ENCODE peak calls at places on chromosomes 11 and 22, in seven cellular contexts. J is upper lobe of right lung; X is GM23338; U is bronchial epithelial cell; C is endothelial cell of umbilical vein; Z is naive thymus-derived CD4-positive, alpha-beta T cell; D is fibroblast of lung. W is an unnamed sample. For H3K36me3, the result is how much of the 10 kb centered on the place peaks cover.

GRCh38 chr11:79050784-79051183 is 390.0 kb downstream of the TENM4 start:
- DNase-seq in J (no peak), X (no peak), U (no peak), C (no peak), Z (no peak), D (no peak), W (no peak)

GRCh38 chr22:46770726-46771125 is 8.3 kb downstream of the TBC1D22A start:
- DNase-seq in J (no peak), X (no peak), U (no peak), C (peak), Z (no peak), D (no peak), W (no peak)

GRCh38 chr11:130465259-130465658 is 16.8 kb downstream of the ADAMTS15 start:
- DNase-seq in J (no peak), X (no peak), U (no peak), C (no peak), Z (no peak), D (no peak), W (no peak)

GRCh38 chr11:78094250-78094649 is 14.6 kb upstream of the NDUFC2 start:
- DNase-seq in J (no peak), X (no peak), U (no peak), C (no peak), Z (no peak), D (no peak), W (no peak)

GRCh38 chr22:39593931-39594285 is 23.4 kb downstream of the CACNA1I start:
- DNase-seq in J (no peak), X (no peak), U (no peak), C (no peak), Z (no peak), D (no peak), W (no peak)

GRCh38 chr22:35330258-35330861 is 30.7 kb downstream of the TOM1 start:
- DNase-seq in J (peak), X (no peak), U (peak), C (peak), Z (peak), D (peak), W (peak)

GRCh38 chr22:19285831-19286230 is 5.7 kb downstream of the CLTCL1 start:
- DNase-seq in J (no peak), X (no peak), U (no peak), C (no peak), Z (no peak), D (no peak), W (no peak)

GRCh38 chr11:6812391-6813005 is 13.0 kb upstream of the OR6A2 start:
- DNase-seq in J (no peak), X (peak), U (peak), C (peak), Z (peak), D (peak), W (no peak)

GRCh38 chr11:12725863-12726666 is 51.8 kb downstream of the TEAD1 start:
- DNase-seq in J (no peak), X (no peak), U (peak), C (peak), Z (no peak), D (peak), W (no peak)

GRCh38 chr11:64745523-64746328 is 1.8 kb upstream of the RASGRP2 start:
- DNase-seq in J (peak), X (peak), U (no peak), C (peak), Z (peak), D (peak), W (peak)

GRCh38 chr11:26522912-26523610 is 49.0 kb downstream of the MUC15 start:
- DNase-seq in J (no peak), X (peak), U (peak), C (no peak), Z (no peak), D (peak), W (no peak)

GRCh38 chr11:45666648-45667642 is 1.5 kb upstream of the CHST1 start:
- DNase-seq in J (no peak), X (no peak), U (no peak), C (no peak), Z (no peak), D (no peak), W (no peak)

GRCh38 chr11:70462818-70463477 is 64.6 kb downstream of the CTTN start:
- DNase-seq in J (no peak), X (no peak), U (no peak), C (no peak), Z (no peak), D (no peak), W (no peak)

GRCh38 chr11:17014774-17015638 is 792 bp upstream of the PLEKHA7 start:
- DNase-seq in J (no peak), X (peak), U (peak), C (peak), Z (peak), D (peak), W (no peak)

GRCh38 chr11:72013765-72014711 is 15.3 kb downstream of the IL18BP start:
- DNase-seq in J (peak), X (no peak), U (no peak), C (no peak), Z (no peak), D (peak), W (no peak)

GRCh38 chr11:72014761-72015320 is 16.1 kb downstream of the IL18BP start:
- DNase-seq in J (peak), X (no peak), U (no peak), C (no peak), Z (no peak), D (no peak), W (no peak)

GRCh38 chr11:72010529-72011233 is 12.0 kb downstream of the IL18BP start:
- DNase-seq in J (no peak), X (no peak), U (no peak), C (no peak), Z (no peak), D (no peak), W (no peak)

GRCh38 chr11:72012897-72013721 is 14.4 kb downstream of the IL18BP start:
- DNase-seq in J (peak), X (no peak), U (peak), C (no peak), Z (no peak), D (peak), W (peak)

DNA sequence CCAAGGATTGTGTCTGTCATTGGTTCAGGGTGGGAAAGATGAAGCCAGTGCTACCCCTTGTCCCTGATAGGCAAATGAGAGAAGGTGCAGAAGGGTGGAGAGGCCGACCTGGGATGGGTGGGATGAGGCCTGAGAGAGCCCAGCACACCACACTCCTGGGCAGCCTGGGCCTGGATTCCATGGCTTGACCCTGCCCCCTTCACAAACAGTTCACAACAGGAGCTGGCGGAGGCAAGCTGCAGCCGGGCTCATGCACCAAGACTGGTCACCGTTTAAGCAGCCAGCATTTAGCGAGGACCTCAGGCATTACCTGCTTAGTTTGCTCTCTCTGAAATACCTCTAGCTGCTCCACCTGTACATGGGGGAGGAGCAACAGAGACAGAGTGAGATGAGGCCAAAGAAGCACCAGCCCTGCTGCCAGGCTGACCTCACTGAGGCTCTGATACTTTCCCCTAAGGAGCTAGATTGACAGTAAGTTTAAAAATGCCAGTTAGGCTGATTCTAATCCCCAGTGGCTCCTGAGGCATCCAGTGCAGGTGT is 13.5 kb downstream of the IL18BP start:
- DNase-seq in J (no peak), X (no peak), U (no peak), C (no peak), Z (no peak), D (no peak), W (no peak)
- H3K36me3 ChIP-seq in J (half or more), X (under half), U (half or more), C (half or more), Z (half or more), D (half or more), W (under half)

GRCh38 chr22:31821572-31821971 is 67.8 kb downstream of the DEPDC5 start:
- DNase-seq in J (no peak), X (no peak), U (no peak), C (no peak), Z (no peak), D (no peak), W (no peak)
- H3K36me3 ChIP-seq in J (half or more), X (under half), U (under half), C (under half), Z (half or more), D (under half), W (under half)

DNA sequence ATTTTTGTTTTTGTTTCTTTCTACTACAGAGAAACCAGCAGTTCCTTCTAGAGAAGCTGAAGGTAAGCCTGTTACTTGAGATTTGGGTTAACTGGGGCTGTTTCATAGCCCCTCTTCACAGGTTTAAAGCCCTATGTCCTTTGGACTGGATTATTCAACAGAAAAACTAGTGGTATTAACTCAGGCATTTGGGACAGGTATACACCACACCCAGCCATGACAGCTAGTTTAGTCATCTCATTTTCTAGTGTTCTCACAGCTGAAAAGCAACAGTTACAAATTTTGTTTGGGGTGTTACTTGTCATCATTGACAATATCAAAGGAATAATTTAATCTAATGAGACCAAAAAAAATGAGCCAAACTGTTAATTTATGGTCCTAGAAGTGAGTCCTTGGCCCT is 14.0 kb downstream of the LAYN start:
- DNase-seq in J (no peak), X (no peak), U (peak), C (no peak), Z (no peak), D (no peak), W (no peak)
- H3K36me3 ChIP-seq in J (under half), X (under half), U (under half), C (under half), Z (under half), D (under half), W (under half)

DNA sequence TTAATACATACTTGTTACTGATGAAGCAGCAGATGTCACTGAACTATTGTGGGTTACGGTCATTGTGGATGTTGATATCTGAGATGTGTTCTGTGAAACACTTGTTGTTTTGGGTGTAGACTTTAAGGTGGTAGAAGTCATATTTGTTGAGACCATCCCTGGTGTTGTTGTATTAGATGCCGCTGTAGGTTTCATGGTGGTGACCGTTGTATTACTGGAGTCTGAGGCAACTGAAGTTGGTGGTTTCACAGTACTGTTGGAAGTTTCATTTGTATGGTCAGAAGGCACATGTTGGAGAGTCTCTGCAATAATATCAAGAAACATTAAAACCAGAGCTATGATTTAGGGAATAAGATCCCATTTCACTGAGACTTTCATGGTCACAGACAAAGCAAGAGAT is 50.7 kb downstream of the TMEM123 start:
- DNase-seq in J (no peak), X (no peak), U (no peak), C (no peak), Z (no peak), D (no peak), W (no peak)
- H3K36me3 ChIP-seq in J (half or more), X (under half), U (under half), C (under half), Z (under half), D (under half), W (under half)

W was measured in uterus.